ENCODE peak calls at places on chromosomes 13 and 19, in nine cellular contexts. One of them, this sample, is unnamed.

GRCh38 chr13:110546933-110547332 is 14.6 kb downstream of the RAB20 start:
- DNase-seq in body of pancreas: peak; percentile 95
- DNase-seq in ovary: peak; percentile 96
- DNase-seq in cardiac muscle cell: no peak
- DNase-seq in heart left ventricle: peak; percentile 94
- DNase-seq in CD8-positive, alpha-beta T cell: no peak
- DNase-seq in thoracic aorta: no peak
- DNase-seq in neural progenitor cell: no peak
- DNase-seq in IMR-90: peak; percentile 89
- DNase-seq in this sample: peak; percentile 71

GRCh38 chr13:99403458-99403971 is 96.3 kb upstream of the GPR183 start:
- DNase-seq in body of pancreas: no peak
- DNase-seq in ovary: no peak
- DNase-seq in cardiac muscle cell: no peak
- DNase-seq in heart left ventricle: no peak
- DNase-seq in CD8-positive, alpha-beta T cell: peak; percentile 35
- DNase-seq in thoracic aorta: no peak
- DNase-seq in neural progenitor cell: no peak
- DNase-seq in IMR-90: no peak
- DNase-seq in this sample: no peak

GRCh38 chr13:67150608-67151007 is 79.5 kb downstream of the PCDH9 start:
- DNase-seq in body of pancreas: no peak
- DNase-seq in ovary: no peak
- DNase-seq in cardiac muscle cell: no peak
- DNase-seq in heart left ventricle: no peak
- DNase-seq in CD8-positive, alpha-beta T cell: no peak
- DNase-seq in thoracic aorta: no peak
- DNase-seq in neural progenitor cell: no peak
- DNase-seq in IMR-90: no peak
- DNase-seq in this sample: no peak

GRCh38 chr13:95267662-95268369 is 33.4 kb downstream of the ABCC4 start:
- DNase-seq in body of pancreas: no peak
- DNase-seq in ovary: no peak
- DNase-seq in cardiac muscle cell: no peak
- DNase-seq in heart left ventricle: no peak
- DNase-seq in CD8-positive, alpha-beta T cell: no peak
- DNase-seq in thoracic aorta: no peak
- DNase-seq in neural progenitor cell: no peak
- DNase-seq in IMR-90: peak; percentile 96
- DNase-seq in this sample: peak; percentile 61

GRCh38 chr13:45011198-45011597 is 21.9 kb downstream of the GPALPP1 start:
- DNase-seq in body of pancreas: no peak
- DNase-seq in ovary: no peak
- DNase-seq in cardiac muscle cell: no peak
- DNase-seq in heart left ventricle: no peak
- DNase-seq in CD8-positive, alpha-beta T cell: no peak
- DNase-seq in thoracic aorta: no peak
- DNase-seq in neural progenitor cell: no peak
- DNase-seq in IMR-90: no peak
- DNase-seq in this sample: no peak

GRCh38 chr13:30421093-30422055 is 919 bp upstream of the UBE2L5 start:
- DNase-seq in body of pancreas: peak; percentile 87
- DNase-seq in ovary: peak; percentile 86
- DNase-seq in cardiac muscle cell: peak; percentile 87
- DNase-seq in heart left ventricle: peak; percentile 88
- DNase-seq in CD8-positive, alpha-beta T cell: peak; percentile 34
- DNase-seq in thoracic aorta: peak; percentile 62
- DNase-seq in neural progenitor cell: peak; percentile 90
- DNase-seq in IMR-90: peak; percentile 80
- DNase-seq in this sample: peak; percentile 61

GRCh38 chr13:110166598-110166997 is 140.4 kb downstream of the COL4A1 start:
- DNase-seq in body of pancreas: no peak
- DNase-seq in ovary: no peak
- DNase-seq in cardiac muscle cell: no peak
- DNase-seq in heart left ventricle: no peak
- DNase-seq in CD8-positive, alpha-beta T cell: no peak
- DNase-seq in thoracic aorta: no peak
- DNase-seq in neural progenitor cell: no peak
- DNase-seq in IMR-90: peak; percentile 24
- DNase-seq in this sample: peak; percentile 17

GRCh38 chr19:9945319-9945966 is 9.1 kb upstream of the OLFM2 start:
- DNase-seq in body of pancreas: peak; percentile 53
- DNase-seq in ovary: peak; percentile 91
- DNase-seq in cardiac muscle cell: no peak
- DNase-seq in heart left ventricle: peak; percentile 92
- DNase-seq in CD8-positive, alpha-beta T cell: no peak
- DNase-seq in thoracic aorta: peak; percentile 83
- DNase-seq in neural progenitor cell: peak; percentile 31
- DNase-seq in IMR-90: peak; percentile 100
- DNase-seq in this sample: peak; percentile 93

GRCh38 chr19:34355201-34355600 is 9.8 kb upstream of the GPI start:
- DNase-seq in body of pancreas: no peak
- DNase-seq in ovary: no peak
- DNase-seq in cardiac muscle cell: no peak
- DNase-seq in heart left ventricle: no peak
- DNase-seq in CD8-positive, alpha-beta T cell: no peak
- DNase-seq in thoracic aorta: no peak
- DNase-seq in neural progenitor cell: no peak
- DNase-seq in IMR-90: no peak
- DNase-seq in this sample: no peak

GRCh38 chr19:45478454-45479238 is 10.8 kb downstream of the FOSB start:
- DNase-seq in body of pancreas: peak; percentile 89
- DNase-seq in ovary: peak; percentile 80
- DNase-seq in cardiac muscle cell: peak; percentile 93
- DNase-seq in heart left ventricle: peak; percentile 83
- DNase-seq in CD8-positive, alpha-beta T cell: peak; percentile 89
- DNase-seq in thoracic aorta: peak; percentile 63
- DNase-seq in neural progenitor cell: peak; percentile 93
- DNase-seq in IMR-90: peak; percentile 96
- DNase-seq in this sample: peak; percentile 93

GRCh38 chr19:51372649-51373504 is at the start of gene NKG7:
- DNase-seq in body of pancreas: no peak
- DNase-seq in ovary: no peak
- DNase-seq in cardiac muscle cell: no peak
- DNase-seq in heart left ventricle: no peak
- DNase-seq in CD8-positive, alpha-beta T cell: peak; percentile 81
- DNase-seq in thoracic aorta: no peak
- DNase-seq in neural progenitor cell: no peak
- DNase-seq in IMR-90: no peak
- DNase-seq in this sample: no peak

GRCh38 chr13:51260154-51260553 is 38.0 kb downstream of the FAM124A start:
- DNase-seq in body of pancreas: no peak
- DNase-seq in ovary: no peak
- DNase-seq in cardiac muscle cell: no peak
- DNase-seq in heart left ventricle: no peak
- DNase-seq in CD8-positive, alpha-beta T cell: no peak
- DNase-seq in thoracic aorta: no peak
- DNase-seq in neural progenitor cell: no peak
- DNase-seq in IMR-90: no peak
- DNase-seq in this sample: no peak
- H3K27ac ChIP-seq in body of pancreas: no peak overlapping the region
- H3K27ac ChIP-seq in ovary: no peak overlapping the region
- H3K27ac ChIP-seq in cardiac muscle cell: no peak overlapping the region
- H3K27ac ChIP-seq in heart left ventricle: peak overlapping the region; percentile 78
- H3K27ac ChIP-seq in CD8-positive, alpha-beta T cell: no peak overlapping the region
- H3K27ac ChIP-seq in thoracic aorta: no peak overlapping the region
- H3K27ac ChIP-seq in neural progenitor cell: peak overlapping the region; percentile 9
- H3K27ac ChIP-seq in IMR-90: no peak overlapping the region
- H3K27ac ChIP-seq in this sample: no peak overlapping the region

DNA sequence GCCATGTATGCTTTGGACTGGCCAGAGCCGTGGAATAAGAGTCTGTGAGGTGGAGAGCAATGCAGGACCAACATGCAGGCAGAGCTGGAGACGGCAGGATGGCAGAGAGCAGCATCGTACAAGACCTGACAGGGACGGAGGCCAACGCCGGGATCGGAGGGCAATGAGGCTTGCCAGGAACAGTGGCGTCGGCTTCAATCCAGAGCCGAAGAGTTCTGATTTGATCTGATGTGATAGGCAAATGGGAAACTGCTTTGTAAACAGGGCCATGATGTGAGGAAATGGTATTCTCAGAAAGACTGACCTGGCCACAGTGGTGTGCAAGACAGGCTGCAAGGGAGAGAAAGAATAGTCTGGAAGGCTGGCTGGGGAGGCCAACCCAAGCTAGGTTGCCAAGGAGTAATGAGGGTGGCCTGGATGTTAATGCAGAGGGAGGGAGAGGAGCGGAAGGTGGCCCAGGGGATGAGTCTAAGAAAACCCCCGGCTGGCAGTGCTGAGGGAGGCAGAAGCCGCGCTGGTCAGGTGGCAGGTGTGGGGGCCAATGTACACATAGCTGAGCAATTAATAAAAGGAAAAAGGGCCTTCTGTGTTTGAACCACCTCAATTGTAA is 26.7 kb downstream of the RCBTB2 start:
- DNase-seq in body of pancreas: peak; percentile 7
- DNase-seq in ovary: no peak
- DNase-seq in cardiac muscle cell: no peak
- DNase-seq in heart left ventricle: no peak
- DNase-seq in CD8-positive, alpha-beta T cell: no peak
- DNase-seq in thoracic aorta: no peak
- DNase-seq in neural progenitor cell: no peak
- DNase-seq in IMR-90: no peak
- DNase-seq in this sample: peak; percentile 8
- H3K4me1 ChIP-seq in body of pancreas: no peaks in the 10 kb centered on the region
- H3K4me1 ChIP-seq in ovary: peaks cover 4% of the 10 kb centered on the region
- H3K4me1 ChIP-seq in cardiac muscle cell: peaks cover 5% of the 10 kb centered on the region
- H3K4me1 ChIP-seq in heart left ventricle: peaks cover 33% of the 10 kb centered on the region
- H3K4me1 ChIP-seq in CD8-positive, alpha-beta T cell: peaks cover 29% of the 10 kb centered on the region
- H3K4me1 ChIP-seq in thoracic aorta: peaks cover 30% of the 10 kb centered on the region
- H3K4me1 ChIP-seq in neural progenitor cell: no peaks in the 10 kb centered on the region
- H3K4me1 ChIP-seq in IMR-90: peaks cover 2% of the 10 kb centered on the region
- H3K4me1 ChIP-seq in this sample: peaks cover 26% of the 10 kb centered on the region

GRCh38 chr13:33287142-33287882 is 1.8 kb upstream of the STARD13 start:
- DNase-seq in body of pancreas: no peak
- DNase-seq in ovary: no peak
- DNase-seq in cardiac muscle cell: no peak
- DNase-seq in heart left ventricle: no peak
- DNase-seq in CD8-positive, alpha-beta T cell: no peak
- DNase-seq in thoracic aorta: no peak
- DNase-seq in neural progenitor cell: no peak
- DNase-seq in IMR-90: no peak
- DNase-seq in this sample: no peak
- TF ChIP-seq CTCF in body of pancreas: no peak
- TF ChIP-seq CTCF in ovary: no peak
- TF ChIP-seq CTCF in cardiac muscle cell: no peak
- TF ChIP-seq CTCF in heart left ventricle: no peak
- TF ChIP-seq CTCF in CD8-positive, alpha-beta T cell: no peak
- TF ChIP-seq CTCF in thoracic aorta: no peak
- TF ChIP-seq CTCF in neural progenitor cell: no peak
- TF ChIP-seq CTCF in IMR-90: no peak
- TF ChIP-seq CTCF in this sample: no peak

GRCh38 chr13:38667526-38668094 is 19.3 kb upstream of the FREM2 start:
- DNase-seq in body of pancreas: no peak
- DNase-seq in ovary: no peak
- DNase-seq in cardiac muscle cell: no peak
- DNase-seq in heart left ventricle: no peak
- DNase-seq in CD8-positive, alpha-beta T cell: no peak
- DNase-seq in thoracic aorta: no peak
- DNase-seq in neural progenitor cell: no peak
- DNase-seq in IMR-90: no peak
- DNase-seq in this sample: no peak
- H3K27ac ChIP-seq in body of pancreas: no peak overlapping the region
- H3K27ac ChIP-seq in ovary: no peak overlapping the region
- H3K27ac ChIP-seq in cardiac muscle cell: no peak overlapping the region
- H3K27ac ChIP-seq in heart left ventricle: no peak overlapping the region
- H3K27ac ChIP-seq in CD8-positive, alpha-beta T cell: no peak overlapping the region
- H3K27ac ChIP-seq in thoracic aorta: no peak overlapping the region
- H3K27ac ChIP-seq in neural progenitor cell: no peak overlapping the region
- H3K27ac ChIP-seq in IMR-90: no peak overlapping the region
- H3K27ac ChIP-seq in this sample: no peak overlapping the region

DNA sequence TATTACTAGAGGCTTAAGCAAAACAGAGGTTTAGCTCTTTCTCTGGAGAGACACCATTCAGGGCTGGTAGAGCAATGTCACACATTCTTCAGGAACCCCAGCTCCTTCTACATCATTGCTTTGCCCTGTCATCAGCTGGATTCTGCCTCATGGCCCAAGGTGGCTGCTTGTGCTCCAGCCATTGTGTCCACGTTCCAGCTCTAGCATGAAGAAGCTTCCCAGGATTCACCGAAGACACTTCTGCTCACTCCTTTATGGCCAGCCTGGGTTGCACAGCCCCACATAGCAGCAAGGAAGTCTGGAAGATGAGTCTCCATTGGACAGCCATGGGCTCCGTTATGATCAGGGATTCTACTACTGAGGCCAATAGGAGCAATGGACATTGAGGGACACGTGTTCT is 13.2 kb downstream of the PGLS start:
- DNase-seq in body of pancreas: no peak
- DNase-seq in ovary: no peak
- DNase-seq in cardiac muscle cell: no peak
- DNase-seq in heart left ventricle: no peak
- DNase-seq in CD8-positive, alpha-beta T cell: no peak
- DNase-seq in thoracic aorta: no peak
- DNase-seq in neural progenitor cell: no peak
- DNase-seq in IMR-90: no peak
- DNase-seq in this sample: no peak
- H3K4me1 ChIP-seq in body of pancreas: peaks cover 6% of the 10 kb centered on the region
- H3K4me1 ChIP-seq in ovary: no peaks in the 10 kb centered on the region
- H3K4me1 ChIP-seq in cardiac muscle cell: no peaks in the 10 kb centered on the region
- H3K4me1 ChIP-seq in heart left ventricle: no peaks in the 10 kb centered on the region
- H3K4me1 ChIP-seq in CD8-positive, alpha-beta T cell: peaks cover 39% of the 10 kb centered on the region
- H3K4me1 ChIP-seq in thoracic aorta: no peaks in the 10 kb centered on the region
- H3K4me1 ChIP-seq in neural progenitor cell: no peaks in the 10 kb centered on the region
- H3K4me1 ChIP-seq in IMR-90: no peaks in the 10 kb centered on the region
- H3K4me1 ChIP-seq in this sample: no peaks in the 10 kb centered on the region

This sample was measured in foreskin keratinocyte.